ENCODE peak calls at places on chromosomes 11 and 22, in four cellular contexts. S is CD8-positive, alpha-beta T cell; A is pancreas; Y is left lung. T is an unnamed sample.
A peak's percentile ranks its signal among the peaks of the same experiment; 100 is the strongest.

GRCh38 chr22:27875951-27876350 is 43.1 kb downstream of the PITPNB start:
- ATAC-seq in A (no peak), Y (no peak), S (peak; percentile 95), T (no peak)

GRCh38 chr22:36285017-36285416 is 32.1 kb downstream of the APOL1 start:
- ATAC-seq in Y (no peak), A (no peak), S (no peak), T (no peak)

GRCh38 chr22:26170795-26171194 is 1.5 kb downstream of the SEZ6L start:
- ATAC-seq in S (no peak), Y (no peak), A (peak; percentile 73), T (no peak)

GRCh38 chr11:78465169-78465942 is 47.7 kb upstream of the GAB2 start:
- ATAC-seq in A (peak; percentile 17), S (peak; percentile 98), Y (peak; percentile 26), T (no peak)

GRCh38 chr11:116439480-116439759 is 333.4 kb downstream of the BUD13 start:
- ATAC-seq in Y (no peak), S (no peak), A (no peak), T (no peak)

GRCh38 chr11:34792143-34792542 is 124.0 kb downstream of the APIP start:
- ATAC-seq in A (no peak), S (no peak), Y (no peak), T (no peak)

GRCh38 chr11:65903068-65903481 is 2.9 kb upstream of the FOSL1 start:
- ATAC-seq in A (no peak), S (no peak), Y (peak; percentile 15), T (no peak)

GRCh38 chr11:37141707-37142106 is 543.7 kb upstream of the RAG2 start:
- ATAC-seq in A (no peak), S (no peak), Y (no peak), T (no peak)

GRCh38 chr22:40203568-40203967 is 25.8 kb downstream of the TNRC6B start:
- ATAC-seq in Y (peak; percentile 25), A (no peak), S (peak; percentile 93), T (no peak)

GRCh38 chr22:39872548-39872947 is 21.0 kb downstream of the ENTHD1 start:
- ATAC-seq in Y (no peak), A (no peak), S (no peak), T (no peak)

GRCh38 chr11:3152471-3153110 is 12.5 kb downstream of the OSBPL5 start:
- ATAC-seq in S (no peak), A (no peak), Y (no peak), T (no peak)

GRCh38 chr11:47879259-47880184 is 31.4 kb upstream of the NUP160 start:
- ATAC-seq in Y (no peak), S (no peak), A (no peak), T (no peak)

GRCh38 chr22:23231471-23232093 is 51.3 kb downstream of the BCR start:
- ATAC-seq in S (no peak), Y (peak; percentile 66), A (no peak), T (no peak)

GRCh38 chr22:39873963-39874362 is 19.6 kb downstream of the ENTHD1 start:
- ATAC-seq in Y (no peak), S (no peak), A (no peak), T (no peak)

GRCh38 chr11:2931416-2931746 is 2.2 kb upstream of the PHLDA2 start:
- ATAC-seq in S (no peak), Y (no peak), A (no peak), T (no peak)

GRCh38 chr11:41985799-41986198 is 526.3 kb upstream of the LRRC4C start:
- ATAC-seq in Y (no peak), A (no peak), S (no peak), T (no peak)

GRCh38 chr11:117966908-117967307 is 19.3 kb upstream of the IL10RA start:
- ATAC-seq in Y (peak; percentile 83), A (no peak), S (no peak), T (no peak)

GRCh38 chr11:134150195-134150903 is 73.4 kb downstream of the NCAPD3 start:
- ATAC-seq in Y (no peak), A (no peak), S (no peak), T (peak; percentile 78)

GRCh38 chr11:85941380-85941973 is 86.3 kb downstream of the CCDC83 start:
- ATAC-seq in S (no peak), A (peak; percentile 90), Y (peak; percentile 91), T (peak; percentile 60)

GRCh38 chr11:119727523-119728081 is 1.4 kb downstream of the NECTIN1 start:
- ATAC-seq in A (peak; percentile 65), S (no peak), Y (peak; percentile 44), T (no peak)

GRCh38 chr11:83645561-83645960 is 359.4 kb upstream of the CCDC90B start:
- ATAC-seq in A (no peak), Y (no peak), S (no peak), T (no peak)

GRCh38 chr22:23210428-23211170 is 30.3 kb downstream of the BCR start:
- ATAC-seq in A (no peak), S (no peak), Y (no peak), T (no peak)

GRCh38 chr11:122100222-122101080 is 15.6 kb downstream of the BLID start:
- ATAC-seq in S (no peak), A (peak; percentile 71), Y (peak; percentile 60), T (peak; percentile 54)

GRCh38 chr11:73236879-73237278 is 18.8 kb downstream of the P2RY2 start:
- ATAC-seq in Y (peak; percentile 74), A (peak; percentile 65), S (no peak), T (no peak)

GRCh38 chr22:30262917-30263741 is 3.5 kb downstream of the OSM start:
- ATAC-seq in A (peak; percentile 71), S (no peak), Y (peak; percentile 54), T (no peak)

GRCh38 chr22:28629420-28630184 is 50.0 kb downstream of the TTC28 start:
- ATAC-seq in S (no peak), Y (no peak), A (no peak), T (no peak)

GRCh38 chr22:41660416-41660815 is 28.3 kb downstream of the SNU13 start:
- ATAC-seq in Y (no peak), S (no peak), A (peak; percentile 16), T (no peak)

GRCh38 chr11:46338988-46339666 is 8.1 kb upstream of the DGKZ start:
- ATAC-seq in S (no peak), Y (peak; percentile 24), A (peak; percentile 47), T (no peak)

GRCh38 chr11:70573701-70574151 is 175.4 kb downstream of the CTTN start:
- ATAC-seq in Y (no peak), S (no peak), A (no peak), T (no peak)
- H3K27me3 ChIP-seq in Y (no peaks in the 10 kb centered on the region), S (peaks cover 4% of the 10 kb centered on the region), A (no peaks in the 10 kb centered on the region), T (no peaks in the 10 kb centered on the region)

GRCh38 chr11:84865791-84866535 is 761.2 kb downstream of the DLG2 start:
- ATAC-seq in S (no peak), Y (no peak), A (no peak), T (no peak)

GRCh38 chr11:84866922-84867321 is 760.2 kb downstream of the DLG2 start:
- ATAC-seq in S (no peak), Y (no peak), A (no peak), T (no peak)

GRCh38 chr11:84871116-84871515 is 756.0 kb downstream of the DLG2 start:
- ATAC-seq in S (no peak), Y (no peak), A (no peak), T (no peak)

GRCh38 chr11:84870486-84870885 is 756.7 kb downstream of the DLG2 start:
- ATAC-seq in S (no peak), A (no peak), Y (no peak), T (no peak)

GRCh38 chr11:84865257-84865656 is 761.9 kb downstream of the DLG2 start:
- ATAC-seq in Y (peak; percentile 43), S (no peak), A (no peak), T (no peak)
- H3K4me1 ChIP-seq in Y (no peaks in the 10 kb centered on the region), S (no peaks in the 10 kb centered on the region), A (peaks cover 3% of the 10 kb centered on the region), T (no peaks in the 10 kb centered on the region)

GRCh38 chr11:20369816-20370215 is 6.3 kb downstream of the HTATIP2 start:
- ATAC-seq in Y (no peak), A (no peak), S (no peak), T (no peak)

GRCh38 chr11:20364412-20364792 is 888 bp downstream of the HTATIP2 start:
- ATAC-seq in A (peak; percentile 60), Y (peak; percentile 34), S (no peak), T (no peak)

GRCh38 chr11:20363500-20364411 is at the start of gene HTATIP2:
- ATAC-seq in A (peak; percentile 88), S (peak; percentile 86), Y (peak; percentile 93), T (peak; percentile 88)

GRCh38 chr11:20368441-20368840 is 4.9 kb downstream of the HTATIP2 start:
- ATAC-seq in Y (no peak), S (no peak), A (no peak), T (no peak)

GRCh38 chr11:20367313-20367948 is 3.9 kb downstream of the HTATIP2 start:
- ATAC-seq in Y (peak; percentile 9), A (no peak), S (no peak), T (peak; percentile 43)
- H3K4me3 ChIP-seq in Y (no peak overlapping the region), A (no peak overlapping the region), S (no peak overlapping the region), T (no peak overlapping the region)

DNA sequence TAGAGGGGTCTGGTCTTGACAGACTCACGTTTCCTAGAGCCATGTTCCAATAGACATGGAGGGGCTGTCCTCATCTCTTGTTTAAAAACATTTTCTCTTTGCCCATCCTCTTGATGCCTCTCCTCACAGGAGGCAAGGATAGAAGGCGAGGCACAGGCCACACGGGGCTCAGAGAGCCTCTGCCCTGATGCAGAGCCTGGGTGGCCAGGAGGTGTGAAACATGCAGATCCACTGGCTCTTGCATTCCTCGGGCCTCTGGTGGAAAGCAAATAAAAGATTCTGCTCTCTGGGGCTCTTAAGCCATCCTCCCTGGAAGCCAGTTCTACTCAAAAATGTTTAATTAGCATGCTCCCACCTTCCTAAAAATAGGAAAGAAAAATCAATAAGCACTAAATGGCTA is 43.6 kb upstream of the NTM start:
- ATAC-seq in Y (no peak), S (no peak), A (no peak), T (no peak)
- H3K27me3 ChIP-seq in Y (no peaks in the 10 kb centered on the region), S (no peaks in the 10 kb centered on the region), A (no peaks in the 10 kb centered on the region), T (peaks cover 16% of the 10 kb centered on the region)

T was measured in gastroesophageal sphincter.